ENCODE peak calls at places on chromosomes 11 and 22, in five cellular contexts. J, A, Y, M and N are unnamed samples.

GRCh38 chr22:22037740-22038139 is 55.2 kb upstream of the TOP3B start:
- DNase-seq in J (no peak), A (peak), Y (no peak), M (peak), N (no peak)

GRCh38 chr11:128208329-128209220 is 378.8 kb downstream of the ETS1 start:
- DNase-seq in J (peak), A (no peak), Y (no peak), M (no peak), N (peak)

GRCh38 chr22:19239464-19239863 is 52.1 kb downstream of the CLTCL1 start:
- DNase-seq in J (no peak), A (peak), Y (no peak), M (no peak), N (no peak)

GRCh38 chr11:128135451-128135850 is 451.9 kb downstream of the ETS1 start:
- DNase-seq in J (no peak), A (no peak), Y (no peak), M (no peak), N (no peak)

GRCh38 chr11:94151903-94152677 is 23.4 kb downstream of the PANX1 start:
- DNase-seq in J (peak), A (peak), Y (no peak), M (peak), N (no peak)

GRCh38 chr11:78140392-78141077 is 1.1 kb upstream of the ALG8 start:
- DNase-seq in J (no peak), A (peak), Y (no peak), M (no peak), N (no peak)

GRCh38 chr11:95453616-95454118 is 222.7 kb upstream of the SESN3 start:
- DNase-seq in J (peak), A (peak), Y (no peak), M (no peak), N (no peak)

GRCh38 chr22:17230239-17230638 is 11.0 kb upstream of the ADA2 start:
- DNase-seq in J (no peak), A (no peak), Y (no peak), M (no peak), N (no peak)

GRCh38 chr11:830295-831131 is 2.2 kb upstream of the CD151 start:
- DNase-seq in J (no peak), A (no peak), Y (no peak), M (peak), N (peak)

GRCh38 chr11:2793781-2794418 is 91.7 kb downstream of the CDKN1C start:
- DNase-seq in J (no peak), A (no peak), Y (peak), M (no peak), N (no peak)
- TF ChIP-seq JUND in J (no peak), A (no peak), Y (no peak), M (no peak), N (no peak)

GRCh38 chr22:37309221-37310074 is 27.1 kb downstream of the CYTH4 start:
- DNase-seq in J (no peak), A (peak), Y (no peak), M (no peak), N (no peak)
- TF ChIP-seq JUND in J (no peak), A (no peak), Y (no peak), M (no peak), N (no peak)

GRCh38 chr11:34614334-34615113 is 6.4 kb upstream of the EHF start:
- DNase-seq in J (no peak), A (no peak), Y (no peak), M (no peak), N (no peak)
- TF ChIP-seq JUND in J (no peak), A (no peak), Y (no peak), M (no peak), N (no peak)

DNA sequence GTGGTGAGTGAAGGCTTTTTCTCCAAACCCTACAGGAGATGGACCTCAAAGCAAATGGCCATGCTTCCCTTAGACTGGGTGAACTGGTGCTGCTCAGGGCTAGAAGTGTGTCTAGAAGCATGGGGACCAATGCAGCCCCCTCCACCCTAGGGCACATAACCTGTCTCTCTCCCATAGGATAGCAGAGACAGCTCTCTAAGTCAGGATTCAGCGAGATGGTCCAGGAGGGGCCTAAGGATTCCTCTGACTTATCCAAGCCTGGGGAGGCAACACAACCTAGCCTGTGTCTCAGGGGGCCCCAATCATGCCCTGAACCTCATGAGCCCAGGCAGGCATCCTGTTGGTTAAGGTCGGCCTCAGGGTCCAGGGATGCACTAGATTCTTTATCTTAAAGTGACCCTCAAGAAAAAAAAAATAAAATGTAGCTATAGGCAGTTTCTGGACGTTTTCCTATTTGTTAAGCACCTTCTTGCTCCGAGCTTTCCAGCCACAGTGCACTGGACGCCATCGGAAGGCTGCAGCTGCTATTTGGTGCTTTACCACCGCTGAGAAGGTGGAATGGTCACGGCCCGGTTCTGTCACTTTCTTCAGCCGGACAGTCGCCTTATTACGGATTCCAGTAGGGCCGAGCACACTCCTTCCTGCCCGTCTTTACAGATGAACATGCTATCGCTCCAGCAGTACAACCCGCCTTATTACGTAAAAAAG is 5.0 kb upstream of the CCND1 start:
- DNase-seq in J (no peak), A (no peak), Y (no peak), M (no peak), N (peak)
- TF ChIP-seq JUND in J (no peak), A (no peak), Y (no peak), M (no peak), N (no peak)

GRCh38 chr11:71936825-71937224 is 8.0 kb downstream of the RNF121 start:
- DNase-seq in J (peak), A (no peak), Y (no peak), M (no peak), N (peak)
- TF ChIP-seq JUND in J (peak), A (no peak), Y (no peak), M (no peak), N (no peak)